ENCODE peak calls at places on chromosomes 1 and 21, in five cellular contexts. A is uterus, Z is IMR-90, H is bronchial epithelial cell, Y is lung. S is an unnamed sample. For H3K27me3, the result is how much of the 10 kb centered on the place peaks cover.

GRCh38 chr1:6142734-6143133 is 37.4 kb downstream of the CHD5 start:
- DNase-seq in A (no peak), Z (no peak), H (no peak), Y (no peak), S (no peak)

GRCh38 chr1:154663656-154664055 is 55.7 kb upstream of the ADAR start:
- DNase-seq in A (no peak), Z (no peak), H (no peak), Y (no peak), S (no peak)

GRCh38 chr21:37658994-37659458 is 257.2 kb downstream of the KCNJ6 start:
- DNase-seq in A (peak), Z (peak), H (peak), Y (no peak), S (peak)

GRCh38 chr1:182567629-182568028 is 21.4 kb downstream of the RNASEL start:
- DNase-seq in A (no peak), Z (no peak), H (peak), Y (no peak), S (no peak)

GRCh38 chr1:170620164-170620563 is 43.8 kb upstream of the PRRX1 start:
- DNase-seq in A (no peak), Z (peak), H (no peak), Y (no peak), S (no peak)

GRCh38 chr1:197224160-197224559 is 43.9 kb upstream of the CRB1 start:
- DNase-seq in A (no peak), Z (no peak), H (peak), Y (no peak), S (no peak)

GRCh38 chr1:12012560-12013316 is 6.6 kb upstream of the MIIP start:
- DNase-seq in A (no peak), Z (no peak), H (no peak), Y (no peak), S (no peak)

GRCh38 chr1:42889264-42889663 is 42.9 kb downstream of the ZNF691 start:
- DNase-seq in A (no peak), Z (no peak), H (no peak), Y (no peak), S (no peak)

GRCh38 chr21:29549614-29550013 is 250.9 kb downstream of the BACH1 start:
- DNase-seq in A (no peak), Z (no peak), H (no peak), Y (no peak), S (no peak)

DNA sequence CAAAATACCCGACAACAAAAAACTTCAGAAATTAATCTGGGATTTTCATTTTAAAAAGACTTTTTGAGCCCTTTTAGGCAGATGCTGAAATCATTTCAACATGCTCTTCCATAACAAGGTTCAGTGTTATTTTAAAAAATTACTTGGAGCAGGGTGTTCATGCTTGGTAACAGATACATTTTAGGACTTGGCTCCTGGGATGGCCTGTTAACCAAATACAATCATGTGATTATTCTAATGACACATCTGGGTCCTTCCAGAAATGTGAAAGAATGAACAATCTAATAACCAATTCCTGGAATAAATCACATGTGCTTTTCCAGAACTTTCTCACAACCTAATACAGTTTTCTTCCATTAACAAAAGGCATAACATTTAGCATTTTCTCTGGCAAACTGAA is 379.8 kb upstream of the RUNX1 start:
- DNase-seq in A (no peak), Z (no peak), H (no peak), Y (no peak), S (no peak)
- H3K27me3 ChIP-seq in A (under half), Z (under half), H (under half), Y (under half), S (under half)

DNA sequence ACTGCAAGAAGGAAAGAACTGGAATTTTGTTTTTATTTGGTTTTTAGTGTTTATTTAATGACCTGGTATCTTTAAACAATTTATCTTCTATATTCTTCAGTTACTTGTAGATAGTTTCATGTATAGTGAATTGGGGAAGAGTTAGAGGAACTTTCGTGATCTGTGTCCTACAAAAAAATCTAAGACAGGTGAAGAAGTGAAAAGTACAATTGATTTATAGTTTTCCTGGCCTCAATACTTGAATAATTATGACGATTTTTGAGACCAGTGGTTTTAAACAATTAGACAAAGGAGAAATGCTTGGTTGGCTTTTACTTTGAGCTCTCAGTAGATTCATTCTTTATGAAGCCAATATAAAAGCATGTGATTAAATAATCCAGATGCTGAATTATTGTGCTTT is 7.5 kb downstream of the MIER1 start:
- DNase-seq in A (no peak), Z (no peak), H (no peak), Y (no peak), S (no peak)
- H3K27me3 ChIP-seq in A (under half), Z (under half), H (under half), Y (under half), S (under half)

GRCh38 chr21:41509733-41510132 is 1.8 kb upstream of the TMPRSS2 start:
- DNase-seq in A (no peak), Z (no peak), H (no peak), Y (no peak), S (no peak)
- H3K27me3 ChIP-seq in A (under half), Z (half or more), H (under half), Y (under half), S (under half)

GRCh38 chr1:147080671-147081394 is 91.4 kb downstream of the PRKAB2 start:
- DNase-seq in A (no peak), Z (no peak), H (no peak), Y (no peak), S (no peak)

GRCh38 chr1:147086129-147086528 is 86.1 kb downstream of the PRKAB2 start:
- DNase-seq in A (no peak), Z (no peak), H (no peak), Y (no peak), S (no peak)

GRCh38 chr1:147083919-147084272 is 88.4 kb downstream of the PRKAB2 start:
- DNase-seq in A (no peak), Z (no peak), H (no peak), Y (no peak), S (no peak)

GRCh38 chr1:147080013-147080661 is 92.1 kb downstream of the PRKAB2 start:
- DNase-seq in A (no peak), Z (no peak), H (no peak), Y (no peak), S (no peak)

GRCh38 chr1:147084273-147085096 is 87.8 kb downstream of the PRKAB2 start:
- DNase-seq in A (peak), Z (peak), H (peak), Y (peak), S (peak)
- H3K27me3 ChIP-seq in A (under half), Z (under half), H (under half), Y (under half), S (under half)

GRCh38 chr1:2630498-2631135 is 2.2 kb downstream of the MMEL1 start:
- DNase-seq in A (no peak), Z (no peak), H (no peak), Y (no peak), S (no peak)
- H3K27me3 ChIP-seq in A (under half), Z (under half), H (under half), Y (under half), S (under half)

GRCh38 chr1:30527511-30528140 is 195.8 kb downstream of the MATN1 start:
- DNase-seq in A (no peak), Z (no peak), H (no peak), Y (no peak), S (no peak)
- H3K27me3 ChIP-seq in A (under half), Z (under half), H (under half), Y (under half), S (under half)

GRCh38 chr1:207421078-207421477 is 33.0 kb upstream of the CR2 start:
- DNase-seq in A (no peak), Z (no peak), H (no peak), Y (no peak), S (no peak)

GRCh38 chr1:207423560-207424292 is 30.4 kb upstream of the CR2 start:
- DNase-seq in A (no peak), Z (no peak), H (no peak), Y (no peak), S (no peak)

GRCh38 chr1:207428783-207429182 is 25.3 kb upstream of the CR2 start:
- DNase-seq in A (no peak), Z (no peak), H (no peak), Y (no peak), S (no peak)

GRCh38 chr1:207427832-207428231 is 26.3 kb upstream of the CR2 start:
- DNase-seq in A (no peak), Z (no peak), H (no peak), Y (no peak), S (no peak)

GRCh38 chr1:207424570-207425131 is 29.5 kb upstream of the CR2 start:
- DNase-seq in A (no peak), Z (no peak), H (no peak), Y (no peak), S (no peak)
- H3K27me3 ChIP-seq in A (under half), Z (under half), H (under half), Y (under half), S (under half)

GRCh38 chr1:114668373-114668772 is 1.5 kb downstream of the DENND2C start:
- DNase-seq in A (no peak), Z (no peak), H (no peak), Y (no peak), S (no peak)
- H3K27me3 ChIP-seq in A (under half), Z (under half), H (under half), Y (under half), S (under half)

DNA sequence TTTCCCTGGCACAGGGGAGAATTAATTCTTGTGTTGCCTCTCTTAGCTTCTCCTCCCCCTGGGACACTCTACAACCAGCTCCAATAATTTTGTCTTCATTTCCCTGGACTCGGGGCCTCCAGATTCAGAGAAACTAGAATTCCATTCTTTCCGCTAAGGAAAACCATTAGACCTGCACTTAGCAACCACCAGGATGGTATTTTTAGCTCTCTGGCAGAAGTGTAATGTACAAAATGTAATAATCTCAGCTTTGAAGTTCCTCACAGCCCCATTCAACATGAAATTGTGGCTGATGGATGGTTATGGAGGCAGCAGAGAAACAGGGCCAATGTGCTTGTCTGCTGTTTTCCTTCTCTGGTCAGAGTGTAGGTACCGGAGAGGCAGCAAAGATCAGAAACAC is 113.8 kb downstream of the KCND3 start:
- DNase-seq in A (no peak), Z (no peak), H (no peak), Y (no peak), S (no peak)
- H3K27me3 ChIP-seq in A (under half), Z (under half), H (under half), Y (under half), S (under half)